ENCODE peak calls at places on chromosomes 4 and X, in nine cellular contexts. Y is cardiac fibroblast, M is endothelial cell, Z is esophagus squamous epithelium, N is uterus, O is mesothelial cell of epicardium, I is heart right ventricle, U is cardiac muscle cell, R is fibroblast of mammary gland. K is an unnamed sample.

GRCh38 chr4:3701271-3702083 is 64.7 kb upstream of the ADRA2C start:
- DNase-seq in Z (no peak), Y (no peak), U (no peak), M (no peak), I (no peak), R (no peak), N (no peak), O (no peak), K (no peak)

GRCh38 chr4:15526924-15527592 is 57.4 kb downstream of the CC2D2A start:
- DNase-seq in U (no peak), R (no peak), Y (no peak), I (no peak), Z (no peak), N (no peak), M (no peak), O (no peak), K (no peak)

GRCh38 chrX:153539171-153539978 is 21.9 kb downstream of the ATP2B3 start:
- DNase-seq in Z (no peak), N (peak; percentile 62), R (peak; percentile 55), I (peak; percentile 50), U (peak; percentile 70), M (peak; percentile 80), Y (peak; percentile 64), O (peak; percentile 46), K (peak; percentile 64)

GRCh38 chr4:10582059-10582686 is 102.4 kb downstream of the CLNK start:
- DNase-seq in I (peak; percentile 35), R (peak; percentile 67), Z (no peak), Y (peak; percentile 71), M (peak; percentile 51), U (peak; percentile 60), O (no peak), N (peak; percentile 20), K (no peak)

GRCh38 chr4:127249066-127249766 is 383.5 kb upstream of the INTU start:
- DNase-seq in I (no peak), M (no peak), N (no peak), O (no peak), Y (peak; percentile 0), U (no peak), Z (no peak), R (peak; percentile 28), K (no peak)

GRCh38 chr4:136392576-136392975 is 1139.7 kb downstream of the PCDH18 start:
- DNase-seq in Z (no peak), N (no peak), U (no peak), M (no peak), Y (peak; percentile 86), I (no peak), R (peak; percentile 19), O (no peak), K (no peak)

GRCh38 chr4:133152801-133153526 is 3.9 kb downstream of the PCDH10 start:
- DNase-seq in Y (no peak), I (no peak), R (no peak), O (no peak), Z (no peak), N (no peak), M (no peak), U (peak; percentile 27), K (no peak)

GRCh38 chr4:153241970-153242847 is 38.0 kb downstream of the TRIM2 start:
- DNase-seq in Z (no peak), N (no peak), I (no peak), U (no peak), Y (no peak), M (no peak), R (no peak), O (no peak), K (no peak)

GRCh38 chr4:88690355-88690754 is 7.3 kb downstream of the NAP1L5 start:
- DNase-seq in N (no peak), R (peak; percentile 82), I (no peak), Z (no peak), O (no peak), Y (peak; percentile 80), U (no peak), M (no peak), K (no peak)

GRCh38 chrX:63050225-63050624 is 300.9 kb downstream of the SPIN4 start:
- DNase-seq in M (no peak), I (no peak), U (no peak), Y (peak; percentile 0), Z (no peak), N (no peak), R (no peak), O (no peak), K (no peak)

GRCh38 chr4:152352645-152353116 is 183.2 kb downstream of the FBXW7 start:
- DNase-seq in Y (peak; percentile 97), N (peak; percentile 70), Z (no peak), R (peak; percentile 98), U (peak; percentile 73), I (peak; percentile 80), O (peak; percentile 33), M (peak; percentile 30), K (no peak)

GRCh38 chrX:23383411-23383810 is 48.8 kb downstream of the PTCHD1 start:
- DNase-seq in R (peak; percentile 81), Y (peak; percentile 60), Z (no peak), I (no peak), U (no peak), M (no peak), N (no peak), O (no peak), K (no peak)

GRCh38 chrX:110286126-110286525 is 31.8 kb downstream of the AMMECR1 start:
- DNase-seq in M (no peak), U (no peak), Y (peak; percentile 91), N (no peak), I (no peak), O (no peak), R (peak; percentile 91), Z (no peak), K (no peak)

GRCh38 chr4:106569151-106570029 is 200.8 kb upstream of the GIMD1 start:
- DNase-seq in N (no peak), Z (no peak), Y (peak; percentile 10), R (peak; percentile 32), O (no peak), M (no peak), U (no peak), I (no peak), K (no peak)

GRCh38 chr4:174559894-174560293 is 37.6 kb upstream of the HPGD start:
- DNase-seq in N (no peak), I (no peak), O (no peak), M (no peak), Z (no peak), R (no peak), U (peak; percentile 18), Y (no peak), K (no peak)

DNA sequence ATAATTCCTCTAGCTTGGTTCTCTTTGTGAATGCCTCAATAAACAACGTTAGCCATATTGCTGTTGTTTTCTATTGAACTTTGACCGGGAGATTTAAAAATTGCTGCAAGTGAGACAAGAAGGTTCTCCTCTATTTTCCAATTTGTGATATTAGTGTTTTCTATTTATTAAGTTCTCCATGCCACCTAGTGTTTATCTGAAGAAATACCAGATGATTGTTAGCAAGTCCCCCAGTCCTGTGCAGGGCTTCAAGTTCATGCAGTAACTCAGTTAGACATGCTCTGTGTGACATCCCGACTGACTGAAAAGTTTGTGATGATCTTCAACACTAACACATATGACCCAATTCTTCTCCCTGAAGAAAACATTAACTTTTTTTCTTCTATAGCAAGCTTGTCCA is 31.5 kb upstream of the TFDP3 start:
- DNase-seq in U (no peak), I (no peak), R (peak; percentile 25), O (no peak), Y (no peak), N (no peak), Z (no peak), M (no peak), K (no peak)
- TF ChIP-seq CTCF in U (no peak), I (no peak), R (peak; percentile 23), O (no peak), Y (no peak), N (no peak), Z (no peak), M (no peak), K (peak; percentile 35)

DNA sequence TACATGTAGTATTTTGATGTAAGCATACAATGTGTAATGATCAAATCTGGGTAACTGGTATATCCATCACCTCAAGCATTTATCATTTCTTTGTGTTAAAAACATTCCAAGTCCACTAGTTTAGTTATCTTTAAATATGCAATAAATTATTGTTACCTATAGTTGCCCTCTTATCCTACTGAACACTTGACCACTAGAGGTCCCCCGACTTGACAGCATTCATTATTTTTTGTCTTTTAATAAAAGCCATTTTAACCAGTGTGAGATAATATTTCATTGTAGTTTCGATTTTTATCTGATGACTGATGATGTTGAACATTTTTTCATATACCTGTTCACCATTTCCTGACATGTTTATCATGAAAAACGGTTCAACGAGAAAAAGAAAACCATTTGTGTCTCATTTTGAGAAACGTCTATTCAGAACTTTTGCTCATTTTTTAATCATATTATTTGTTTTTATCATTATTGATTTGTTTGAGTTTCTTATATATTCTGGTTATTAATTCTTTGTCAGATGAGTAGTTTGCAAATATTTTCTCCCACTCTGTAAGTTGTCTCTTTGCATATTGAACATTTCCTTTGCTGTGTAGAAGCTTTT is 199.0 kb upstream of the CXXC4 start:
- DNase-seq in N (no peak), M (no peak), Z (no peak), R (peak; percentile 47), O (no peak), U (no peak), I (no peak), Y (peak; percentile 27), K (no peak)
- TF ChIP-seq CTCF in N (no peak), M (peak; percentile 28), Z (no peak), R (peak; percentile 54), O (no peak), U (peak; percentile 21), I (peak; percentile 37), Y (peak; percentile 29), K (peak; percentile 28)

GRCh38 chr4:7703669-7704068 is 236.0 kb downstream of the AFAP1 start:
- DNase-seq in Z (no peak), O (no peak), M (no peak), R (no peak), N (no peak), Y (no peak), I (no peak), U (no peak), K (no peak)

GRCh38 chr4:7704091-7704490 is 235.6 kb downstream of the AFAP1 start:
- DNase-seq in Y (no peak), M (no peak), U (no peak), I (no peak), N (no peak), Z (no peak), O (no peak), R (no peak), K (no peak)

GRCh38 chr4:7705602-7706001 is 234.1 kb downstream of the AFAP1 start:
- DNase-seq in I (no peak), U (no peak), R (no peak), Y (no peak), N (no peak), Z (no peak), M (no peak), O (no peak), K (no peak)

GRCh38 chr4:7704625-7705024 is 235.0 kb downstream of the AFAP1 start:
- DNase-seq in I (no peak), R (no peak), Z (no peak), N (no peak), U (no peak), M (no peak), Y (no peak), O (no peak), K (no peak)

GRCh38 chr4:7705062-7705461 is 234.6 kb downstream of the AFAP1 start:
- DNase-seq in O (no peak), R (peak; percentile 21), I (peak; percentile 42), Z (no peak), Y (no peak), N (peak; percentile 66), M (no peak), U (no peak), K (no peak)
- TF ChIP-seq CTCF in O (no peak), R (no peak), I (no peak), Z (no peak), Y (no peak), N (no peak), M (no peak), U (no peak), K (no peak)

GRCh38 chr4:36386691-36387090 is 105.3 kb downstream of the DTHD1 start:
- DNase-seq in Y (no peak), O (no peak), M (no peak), N (no peak), U (no peak), Z (no peak), I (no peak), R (no peak), K (no peak)
- TF ChIP-seq CTCF in Y (no peak), O (no peak), M (no peak), N (no peak), U (no peak), Z (no peak), I (peak; percentile 14), R (no peak), K (peak; percentile 13)